ENCODE peak calls at places on chromosomes 2 and 18, in five cellular contexts. W, G, Y, J and E are unnamed samples.

GRCh38 chr2:34831096-34831495 is 1232.0 kb upstream of the FAM98A start:
- DNase-seq in J (no peak), Y (no peak), W (no peak), G (no peak), E (no peak)

GRCh38 chr2:177679611-177680530 is 287.3 kb downstream of the AGPS start:
- DNase-seq in G (no peak), W (no peak), J (no peak), Y (no peak), E (no peak)

GRCh38 chr2:138223321-138223720 is 259.0 kb downstream of the HNMT start:
- DNase-seq in J (no peak), Y (no peak), W (no peak), G (no peak), E (no peak)

GRCh38 chr2:226893206-226893605 is 57.4 kb downstream of the RHBDD1 start:
- DNase-seq in W (peak; percentile 96), Y (no peak), G (no peak), J (no peak), E (no peak)

GRCh38 chr2:214648520-214648919 is 161.0 kb downstream of the BARD1 start:
- DNase-seq in G (no peak), Y (no peak), J (no peak), W (no peak), E (no peak)

GRCh38 chr18:31555971-31556747 is 35.5 kb upstream of the TTR start:
- DNase-seq in G (no peak), J (no peak), Y (peak; percentile 59), W (peak; percentile 61), E (peak; percentile 71)

GRCh38 chr2:240604291-240604938 is 17.9 kb downstream of the CAPN10 start:
- DNase-seq in W (peak; percentile 16), Y (peak; percentile 72), J (peak; percentile 90), G (no peak), E (peak; percentile 65)

GRCh38 chr18:13136056-13136688 is 82.4 kb upstream of the LDLRAD4 start:
- DNase-seq in Y (peak; percentile 37), G (no peak), W (no peak), J (no peak), E (peak; percentile 22)

GRCh38 chr2:74528600-74529356 is 728 bp downstream of the AUP1 start:
- DNase-seq in Y (no peak), J (no peak), W (no peak), G (no peak), E (peak; percentile 38)

GRCh38 chr2:169159686-169160085 is 90.3 kb downstream of the DHRS9 start:
- DNase-seq in G (no peak), W (no peak), Y (no peak), J (no peak), E (no peak)

GRCh38 chr2:231714639-231715498 is 6.5 kb downstream of the PTMA start:
- DNase-seq in J (no peak), W (no peak), G (no peak), Y (peak; percentile 93), E (peak; percentile 96)

GRCh38 chr18:22872894-22873537 is 60.1 kb upstream of the RBBP8 start:
- DNase-seq in J (no peak), G (no peak), Y (no peak), W (no peak), E (no peak)

GRCh38 chr2:165810418-165810817 is 16.4 kb upstream of the GALNT3 start:
- DNase-seq in J (no peak), Y (no peak), G (no peak), W (no peak), E (no peak)

GRCh38 chr2:119960821-119961220 is 52.1 kb upstream of the EPB41L5 start:
- DNase-seq in Y (no peak), J (no peak), G (no peak), W (peak; percentile 77), E (no peak)